ENCODE peak calls at places on chromosome 22, in seven cellular contexts. L is colonic mucosa, W is AG04450, I is neural progenitor cell, J is tibial nerve, O is PC-3, S is lung. Z is an unnamed sample.

GRCh38 chr22:29994027-29994715 is 86.1 kb upstream of the HORMAD2 start:
- DNase-seq in L (no peak), W (no peak), I (no peak), J (no peak), O (peak; percentile 72), S (no peak), Z (no peak)

GRCh38 chr22:24240381-24240780 is 4.5 kb downstream of the GGT5 start:
- DNase-seq in L (no peak), W (no peak), I (no peak), J (no peak), O (no peak), S (no peak), Z (no peak)

GRCh38 chr22:23282089-23282501 is 101.8 kb downstream of the BCR start:
- DNase-seq in L (peak; percentile 44), W (peak; percentile 45), I (no peak), J (peak; percentile 69), O (peak; percentile 91), S (peak; percentile 89), Z (peak; percentile 58)

GRCh38 chr22:33579448-33580093 is 340.7 kb downstream of the LARGE1 start:
- DNase-seq in L (peak; percentile 81), W (no peak), I (peak; percentile 77), J (peak; percentile 16), O (peak; percentile 40), S (peak; percentile 54), Z (peak; percentile 40)

GRCh38 chr22:31585161-31585859 is 76.7 kb downstream of the PISD start:
- DNase-seq in L (no peak), W (no peak), I (no peak), J (no peak), O (no peak), S (no peak), Z (no peak)

GRCh38 chr22:24101966-24102365 is 79.3 kb upstream of the SUSD2 start:
- DNase-seq in L (no peak), W (no peak), I (no peak), J (no peak), O (no peak), S (no peak), Z (no peak)

GRCh38 chr22:43484227-43484626 is 72.4 kb downstream of the MPPED1 start:
- DNase-seq in L (no peak), W (no peak), I (no peak), J (no peak), O (no peak), S (no peak), Z (no peak)

GRCh38 chr22:30511903-30512302 is 6.4 kb upstream of the SEC14L4 start:
- DNase-seq in L (no peak), W (no peak), I (no peak), J (no peak), O (no peak), S (no peak), Z (no peak)

GRCh38 chr22:31623634-31624312 is 38.2 kb downstream of the PISD start:
- DNase-seq in L (no peak), W (no peak), I (no peak), J (no peak), O (no peak), S (no peak), Z (no peak)

GRCh38 chr22:23204541-23205157 is 24.3 kb downstream of the BCR start:
- DNase-seq in L (no peak), W (no peak), I (no peak), J (no peak), O (no peak), S (peak; percentile 48), Z (peak; percentile 99)

DNA sequence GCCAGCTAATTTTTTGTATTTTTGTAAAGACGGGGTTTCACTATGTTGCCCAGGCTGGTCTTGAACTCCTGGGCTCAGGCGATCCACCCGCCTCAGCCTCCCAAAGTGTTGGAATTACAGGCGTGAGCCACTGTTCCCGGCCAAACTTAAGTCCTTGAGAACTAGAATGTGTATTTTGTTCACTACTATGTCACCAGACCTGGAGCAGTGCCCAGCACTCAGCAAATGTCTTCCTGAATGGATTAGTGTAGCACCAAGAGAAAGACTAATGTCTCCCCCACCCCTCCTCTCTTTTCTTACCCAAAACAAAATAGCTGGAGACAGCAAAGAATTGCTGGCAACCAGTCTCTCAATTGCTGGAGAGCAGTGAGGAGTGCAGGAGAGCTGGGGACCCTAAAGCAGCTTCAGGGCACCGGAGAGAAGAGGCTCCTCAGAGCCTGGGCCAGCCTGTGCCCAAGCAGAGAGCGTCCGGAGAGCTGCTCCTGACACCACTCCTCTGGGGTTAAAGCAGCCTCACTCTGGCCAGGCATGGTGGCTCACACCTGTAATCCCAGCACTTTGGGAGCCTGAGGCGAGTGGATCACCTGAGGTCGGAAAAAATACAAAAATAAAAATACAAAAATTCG is 14.9 kb downstream of the SLC25A18 start:
- DNase-seq in L (no peak), W (no peak), I (no peak), J (peak; percentile 38), O (peak; percentile 37), S (peak; percentile 69), Z (peak; percentile 96)
- H3K4me3 ChIP-seq in L (no peak overlapping the region), W (no peak overlapping the region), I (no peak overlapping the region), J (no peak overlapping the region), O (no peak overlapping the region), S (no peak overlapping the region), Z (no peak overlapping the region)

GRCh38 chr22:27621671-27622070 is 179.9 kb downstream of the MN1 start:
- DNase-seq in L (no peak), W (no peak), I (no peak), J (no peak), O (no peak), S (no peak), Z (no peak)
- H3K27ac ChIP-seq in L (no peak overlapping the region), W (no peak overlapping the region), I (no peak overlapping the region), J (no peak overlapping the region), O (no peak overlapping the region), S (no peak overlapping the region), Z (no peak overlapping the region)

DNA sequence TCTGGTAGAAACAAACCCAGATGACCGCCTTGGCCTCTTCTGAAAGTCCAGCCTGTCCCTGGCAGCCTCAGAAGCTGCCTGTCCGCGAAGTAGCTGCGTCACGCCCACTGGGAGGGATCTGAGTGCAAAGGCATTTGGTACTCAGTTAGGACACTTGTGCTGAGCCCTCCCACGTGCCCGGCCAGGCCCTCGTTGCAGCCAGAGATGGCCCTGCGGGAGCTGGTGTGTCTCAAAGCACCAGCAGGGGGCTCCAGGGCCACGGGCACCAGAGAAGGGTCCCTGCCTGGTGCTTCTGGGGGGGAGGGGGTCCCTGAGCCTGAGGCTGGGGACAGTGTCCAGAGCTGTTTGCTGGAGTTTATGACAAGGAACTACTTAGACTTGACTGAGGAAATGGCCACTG is 5.8 kb downstream of the SELENOO start:
- DNase-seq in L (no peak), W (no peak), I (peak; percentile 70), J (no peak), O (no peak), S (peak; percentile 74), Z (peak; percentile 87)
- TF ChIP-seq CTCF in L (no peak), W (peak; percentile 54), I (peak; percentile 52), J (peak; percentile 35), O (peak; percentile 54), S (no peak), Z (peak; percentile 34)

DNA sequence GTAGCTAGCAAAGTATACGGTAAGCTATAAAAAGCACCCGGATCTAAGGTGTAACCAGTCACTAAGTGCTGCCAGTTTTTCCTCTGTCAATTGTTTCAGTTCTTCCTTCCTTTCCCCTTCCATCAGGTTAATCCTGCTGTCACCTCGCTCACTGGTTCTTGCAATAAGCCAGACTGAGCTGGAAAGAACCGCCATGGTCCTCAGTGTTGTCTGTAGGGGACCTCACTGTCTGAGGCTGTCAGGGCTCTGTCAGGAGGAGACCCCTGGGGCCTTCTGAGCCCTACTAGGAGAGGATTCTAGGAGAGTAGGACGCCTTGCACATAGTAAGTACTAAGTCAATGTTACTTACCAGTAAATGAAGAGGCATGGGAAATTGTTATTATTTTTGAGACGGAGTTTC is 1.4 kb upstream of the TBC1D22A start:
- DNase-seq in L (no peak), W (no peak), I (peak; percentile 26), J (no peak), O (no peak), S (no peak), Z (no peak)
- H3K4me3 ChIP-seq in L (no peak overlapping the region), W (peak overlapping the region; percentile 100), I (peak overlapping the region; percentile 96), J (peak overlapping the region; percentile 69), O (peak overlapping the region; percentile 100), S (no peak overlapping the region), Z (no peak overlapping the region)

GRCh38 chr22:37627545-37627944 is 11.9 kb upstream of the SH3BP1 start:
- DNase-seq in L (no peak), W (no peak), I (no peak), J (no peak), O (no peak), S (no peak), Z (no peak)
- H3K27ac ChIP-seq in L (peak overlapping the region; percentile 70), W (no peak overlapping the region), I (no peak overlapping the region), J (no peak overlapping the region), O (no peak overlapping the region), S (no peak overlapping the region), Z (no peak overlapping the region)

GRCh38 chr22:45103756-45104155 is 60.0 kb upstream of the NUP50 start:
- DNase-seq in L (no peak), W (no peak), I (peak; percentile 38), J (no peak), O (no peak), S (no peak), Z (no peak)
- TF ChIP-seq CTCF in L (no peak), W (peak; percentile 39), I (peak; percentile 25), J (no peak), O (no peak), S (no peak), Z (no peak)

GRCh38 chr22:47778160-47778658 is 1015.8 kb downstream of the TBC1D22A start:
- DNase-seq in L (no peak), W (no peak), I (no peak), J (no peak), O (no peak), S (no peak), Z (no peak)
- H3K4me3 ChIP-seq in L (no peak overlapping the region), W (no peak overlapping the region), I (no peak overlapping the region), J (no peak overlapping the region), O (no peak overlapping the region), S (no peak overlapping the region), Z (no peak overlapping the region)

GRCh38 chr22:26470807-26471206 is 12.8 kb downstream of the HPS4 start:
- DNase-seq in L (no peak), W (no peak), I (no peak), J (no peak), O (no peak), S (no peak), Z (no peak)

GRCh38 chr22:26466196-26466595 is 17.4 kb downstream of the HPS4 start:
- DNase-seq in L (no peak), W (no peak), I (no peak), J (no peak), O (no peak), S (no peak), Z (peak; percentile 5)

GRCh38 chr22:26476705-26477340 is 6.8 kb downstream of the HPS4 start:
- DNase-seq in L (no peak), W (peak; percentile 16), I (no peak), J (no peak), O (no peak), S (no peak), Z (no peak)

GRCh38 chr22:26474687-26475086 is 8.9 kb downstream of the HPS4 start:
- DNase-seq in L (no peak), W (no peak), I (no peak), J (no peak), O (peak; percentile 47), S (no peak), Z (no peak)

GRCh38 chr22:26471522-26471921 is 12.1 kb downstream of the HPS4 start:
- DNase-seq in L (no peak), W (peak; percentile 27), I (no peak), J (no peak), O (peak; percentile 92), S (no peak), Z (no peak)
- H3K27ac ChIP-seq in L (no peak overlapping the region), W (peak overlapping the region; percentile 42), I (no peak overlapping the region), J (no peak overlapping the region), O (peak overlapping the region; percentile 77), S (no peak overlapping the region), Z (no peak overlapping the region)